ENCODE peak calls at places on chromosomes 6 and 20, in six cellular contexts. X is suprapubic skin; P is CD8-positive, alpha-beta T cell; N is keratinocyte; K is right cardiac atrium; H is uterus. Y is an unnamed sample. For H3K27me3 and H3K9me3, the result is how much of the 10 kb centered on the place peaks cover.

GRCh38 chr6:53984163-53984562 is 127.1 kb upstream of the MLIP start:
- DNase-seq in X (no peak), P (no peak), H (no peak), N (peak), K (no peak), Y (no peak)

GRCh38 chr6:81909981-81910910 is 157.8 kb upstream of the TENT5A start:
- DNase-seq in P (no peak), N (no peak), X (no peak), H (no peak), K (no peak), Y (no peak)

GRCh38 chr6:169452117-169452868 is 198.6 kb upstream of the THBS2 start:
- DNase-seq in P (no peak), X (peak), H (peak), N (no peak), K (peak), Y (peak)

GRCh38 chr6:37244430-37245310 is 12.9 kb upstream of the TBC1D22B start:
- DNase-seq in N (peak), P (no peak), H (peak), K (peak), X (peak), Y (peak)

GRCh38 chr20:1204547-1204946 is 1.3 kb downstream of the C20orf202 start:
- DNase-seq in N (no peak), H (no peak), P (no peak), X (no peak), K (no peak), Y (peak)

GRCh38 chr6:131628726-131629125 is 684 bp upstream of the MED23 start:
- DNase-seq in X (no peak), P (no peak), N (no peak), H (no peak), K (no peak), Y (no peak)

GRCh38 chr6:47780510-47781356 is 1.1 kb upstream of the OPN5 start:
- DNase-seq in P (no peak), H (no peak), N (no peak), K (no peak), X (no peak), Y (no peak)

GRCh38 chr20:41889125-41889870 is 271.1 kb upstream of the CHD6 start:
- DNase-seq in K (no peak), H (no peak), N (no peak), P (no peak), X (no peak), Y (no peak)

GRCh38 chr6:79544939-79545450 is 7.8 kb upstream of the LCA5 start:
- DNase-seq in H (peak), N (peak), P (no peak), K (peak), X (peak), Y (peak)

GRCh38 chr6:52410979-52411378 is 9.2 kb upstream of the EFHC1 start:
- DNase-seq in N (no peak), K (no peak), P (no peak), X (no peak), H (no peak), Y (no peak)

GRCh38 chr20:29689411-29690225 is 1567.8 kb upstream of the DEFB115 start:
- DNase-seq in P (peak), K (peak), X (no peak), H (no peak), N (no peak), Y (peak)

GRCh38 chr20:46332373-46333135 is 24.3 kb upstream of the CDH22 start:
- DNase-seq in P (no peak), N (no peak), K (no peak), H (no peak), X (no peak), Y (no peak)

GRCh38 chr6:27532820-27533538 is 60.1 kb upstream of the ZNF184 start:
- DNase-seq in N (no peak), K (no peak), P (no peak), X (no peak), H (no peak), Y (no peak)

GRCh38 chr6:25026723-25027122 is 91.0 kb upstream of the RIPOR2 start:
- DNase-seq in P (no peak), X (no peak), K (no peak), N (no peak), H (no peak), Y (no peak)

GRCh38 chr6:11770546-11771466 is 7.8 kb downstream of the ADTRP start:
- DNase-seq in P (no peak), H (peak), K (peak), N (peak), X (peak), Y (peak)

GRCh38 chr20:8062781-8063180 is 43.2 kb upstream of the TMX4 start:
- DNase-seq in P (no peak), H (no peak), K (no peak), N (no peak), X (no peak), Y (no peak)

GRCh38 chr20:17843246-17844132 is 125.1 kb downstream of the SNX5 start:
- DNase-seq in P (peak), K (peak), H (peak), N (no peak), X (no peak), Y (peak)

GRCh38 chr6:36382976-36383375 is 4.5 kb downstream of the ETV7 start:
- DNase-seq in P (no peak), K (no peak), X (peak), N (no peak), H (no peak), Y (no peak)

GRCh38 chr6:150971230-150971629 is 105.7 kb downstream of the MTHFD1L start:
- DNase-seq in H (no peak), K (no peak), N (no peak), P (no peak), X (no peak), Y (no peak)

GRCh38 chr6:73774311-73774766 is 78.3 kb downstream of the CD109 start:
- DNase-seq in P (no peak), K (peak), N (no peak), H (peak), X (no peak), Y (peak)

GRCh38 chr20:17625246-17626051 is 55.6 kb downstream of the DSTN start:
- DNase-seq in N (no peak), X (peak), P (no peak), K (peak), H (peak), Y (peak)

GRCh38 chr20:17227199-17227535 is 327 bp downstream of the PCSK2 start:
- DNase-seq in X (no peak), P (no peak), N (no peak), K (peak), H (no peak), Y (no peak)

GRCh38 chr6:33740204-33740608 is 6.5 kb downstream of the IP6K3 start:
- DNase-seq in K (no peak), H (no peak), N (no peak), P (no peak), X (no peak), Y (peak)

GRCh38 chr20:24033151-24033550 is 44.6 kb upstream of the GGTLC1 start:
- DNase-seq in X (no peak), H (no peak), N (no peak), K (no peak), P (no peak), Y (no peak)

GRCh38 chr6:136037885-136038460 is 186.5 kb downstream of the PDE7B start:
- DNase-seq in P (no peak), H (peak), K (peak), N (no peak), X (no peak), Y (peak)

GRCh38 chr6:75349262-75349984 is 64.8 kb upstream of the TMEM30A start:
- DNase-seq in X (no peak), P (no peak), H (peak), K (peak), N (no peak), Y (peak)

GRCh38 chr6:78243519-78243918 is 590.7 kb downstream of the MEI4 start:
- DNase-seq in X (no peak), P (no peak), K (no peak), N (no peak), H (no peak), Y (no peak)

GRCh38 chr20:46272389-46273047 is 35.8 kb downstream of the CDH22 start:
- DNase-seq in N (no peak), H (no peak), P (no peak), K (no peak), X (no peak), Y (no peak)

GRCh38 chr6:36912583-36912982 is 26.8 kb downstream of the C6orf89 start:
- DNase-seq in K (no peak), P (peak), X (no peak), N (peak), H (no peak), Y (no peak)

GRCh38 chr6:170114187-170114945 is 176.5 kb downstream of the DLL1 start:
- DNase-seq in X (peak), N (no peak), P (no peak), H (no peak), K (no peak), Y (no peak)

GRCh38 chr20:58851969-58852458 is 502 bp upstream of the GNAS start:
- DNase-seq in X (no peak), N (no peak), P (no peak), K (no peak), H (no peak), Y (no peak)

GRCh38 chr6:27290850-27291208 is 21.2 kb downstream of the POM121L2 start:
- DNase-seq in N (no peak), H (no peak), K (no peak), X (no peak), P (no peak), Y (no peak)

GRCh38 chr6:38708483-38708882 is 5.5 kb upstream of the GLO1 start:
- DNase-seq in K (no peak), X (no peak), P (no peak), N (no peak), H (no peak), Y (no peak)

GRCh38 chr6:38715016-38715809 is at the start of gene DNAH8:
- DNase-seq in X (no peak), H (no peak), K (peak), N (no peak), P (no peak), Y (no peak)

GRCh38 chr6:38716825-38717224 is 1.7 kb downstream of the DNAH8 start:
- DNase-seq in P (no peak), K (no peak), N (no peak), X (no peak), H (no peak), Y (no peak)

GRCh38 chr6:38714239-38715015 is 684 bp upstream of the DNAH8 start:
- DNase-seq in K (no peak), N (no peak), X (no peak), P (no peak), H (no peak), Y (no peak)

DNA sequence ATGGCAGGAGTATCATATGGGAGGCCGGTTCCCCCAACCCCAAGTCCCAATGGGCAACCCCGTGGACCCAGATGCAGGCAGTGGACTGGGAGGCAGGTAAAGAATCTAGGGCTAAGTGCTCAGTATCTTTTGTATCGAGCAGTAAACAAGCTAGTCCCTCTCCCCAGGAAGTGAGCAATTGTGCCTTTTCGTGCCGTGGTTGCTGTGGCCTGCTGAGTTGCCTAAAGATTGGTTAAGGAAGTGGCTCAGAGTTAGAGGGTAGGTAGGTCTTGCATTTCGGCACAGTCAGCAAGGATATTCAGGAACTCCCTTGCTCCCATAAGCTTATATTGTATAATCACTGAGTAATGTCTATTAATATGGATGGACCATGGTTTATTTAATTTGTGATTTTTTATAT is 1.3 kb upstream of the DNAH8 start:
- DNase-seq in N (no peak), K (no peak), H (no peak), P (peak), X (no peak), Y (no peak)
- H3K27me3 ChIP-seq in N (under half), K (under half), H (under half), P (under half), X (under half), Y (half or more)

DNA sequence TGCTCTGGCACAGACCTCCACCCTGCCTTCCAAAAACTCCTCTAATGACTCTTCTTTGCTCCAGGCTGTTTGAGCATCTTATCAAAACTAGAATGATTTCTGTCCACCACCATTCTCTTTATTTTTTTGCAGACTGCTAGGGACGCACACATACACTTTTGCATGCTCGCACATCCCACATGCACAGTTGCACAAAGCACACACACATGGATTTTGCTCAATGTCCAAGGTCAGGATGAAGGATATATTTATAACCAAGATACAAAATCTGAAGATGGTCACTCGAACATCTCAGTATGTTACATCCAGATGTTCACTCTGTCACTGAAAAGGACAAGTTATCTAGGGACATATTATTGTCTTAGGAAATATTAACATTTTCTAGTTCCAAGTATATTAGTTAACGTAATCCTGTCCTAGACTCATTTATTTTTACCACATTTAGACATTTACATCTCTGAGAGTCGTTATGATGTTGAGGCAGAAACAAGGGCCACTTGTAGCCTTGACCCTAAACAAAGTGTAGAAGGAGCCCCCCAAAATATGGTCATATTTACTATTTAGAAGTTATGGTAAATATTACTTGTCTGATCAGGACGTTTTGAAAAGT is 3.4 kb upstream of the SIM1 start:
- DNase-seq in P (no peak), X (no peak), N (no peak), H (no peak), K (no peak), Y (no peak)
- H3K9me3 ChIP-seq in P (under half), X (under half), N (under half), H (under half), K (under half), Y (under half)

DNA sequence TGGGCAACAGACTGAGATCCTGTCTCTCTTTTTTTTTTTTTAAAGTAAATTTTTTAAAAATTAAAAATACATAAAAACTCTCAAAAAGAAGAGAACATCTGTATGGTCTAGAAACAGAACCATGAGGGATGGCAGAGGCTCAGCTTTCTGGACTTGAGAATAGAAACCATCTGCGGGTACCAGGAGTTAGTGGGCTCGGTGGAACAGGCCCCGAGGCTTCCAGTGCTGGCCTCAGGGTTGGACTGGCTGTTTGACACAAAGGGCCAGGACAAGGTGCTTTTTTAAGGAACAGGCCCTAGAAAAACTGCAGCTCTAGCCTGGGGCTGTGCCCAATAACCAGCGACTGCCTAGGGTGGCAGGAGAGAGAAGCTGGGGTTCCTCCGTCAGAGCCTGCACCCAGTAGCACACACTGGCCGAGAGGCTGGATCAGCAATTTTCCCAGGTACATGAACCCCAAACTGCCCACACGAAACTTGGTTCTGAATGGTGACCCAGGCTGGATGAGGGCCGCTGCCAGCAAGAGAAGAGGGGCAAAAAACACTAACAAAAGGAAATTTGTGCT is 131.0 kb upstream of the OLIG3 start:
- DNase-seq in K (no peak), X (no peak), H (no peak), P (no peak), N (no peak), Y (no peak)
- H3K4me3 ChIP-seq in K (no peak), X (no peak), H (no peak), P (no peak), N (no peak), Y (no peak)

DNA sequence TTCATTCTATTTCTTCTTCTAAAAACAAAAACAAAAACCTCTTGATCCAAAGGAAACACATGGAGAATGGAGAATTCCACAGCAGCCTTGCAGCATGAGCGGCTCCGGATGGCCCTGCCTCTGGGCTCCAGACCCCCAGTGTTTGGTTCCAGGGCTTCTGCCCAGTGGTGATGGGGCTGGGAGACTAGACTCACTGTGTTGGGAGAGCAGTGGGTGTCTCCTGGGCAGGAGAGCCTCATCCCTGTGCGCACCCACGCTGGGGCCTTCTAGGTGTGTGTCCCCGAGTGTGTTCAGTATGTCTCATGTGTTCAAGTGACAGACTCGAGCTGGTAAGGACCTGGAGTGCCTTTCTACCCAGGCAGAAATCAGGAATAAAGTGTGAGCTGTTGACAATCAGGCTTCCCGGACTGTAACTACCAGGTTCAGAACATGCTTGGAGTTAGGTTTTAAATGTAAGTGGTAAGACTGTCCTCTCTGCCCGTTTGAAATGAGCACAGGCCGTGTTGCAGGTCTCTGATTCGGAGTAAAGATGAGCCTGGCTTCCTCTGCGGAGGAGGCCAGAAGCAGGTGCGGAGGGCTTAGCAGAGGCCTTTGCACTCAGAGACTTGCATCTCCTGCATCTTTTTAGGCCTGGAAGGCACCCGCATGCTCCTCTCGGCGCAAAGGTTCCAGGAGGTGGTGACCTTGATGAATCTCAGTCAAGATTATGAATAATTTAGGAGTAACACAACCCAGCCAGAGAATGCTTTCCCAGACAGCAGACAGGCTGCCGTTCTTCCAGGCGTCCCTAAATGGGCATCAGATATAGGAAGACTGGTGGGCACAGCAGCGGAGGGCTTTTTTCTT is 253.6 kb downstream of the CDH26 start:
- DNase-seq in H (no peak), K (no peak), P (no peak), X (no peak), N (no peak), Y (no peak)
- H3K27me3 ChIP-seq in H (under half), K (under half), P (under half), X (under half), N (under half), Y (under half)

GRCh38 chr6:28775405-28776129 is 148.2 kb downstream of the TRIM27 start:
- DNase-seq in N (no peak), H (no peak), P (no peak), K (no peak), X (no peak), Y (no peak)
- H3K9me3 ChIP-seq in N (under half), H (under half), P (under half), K (under half), X (under half), Y (under half)

DNA sequence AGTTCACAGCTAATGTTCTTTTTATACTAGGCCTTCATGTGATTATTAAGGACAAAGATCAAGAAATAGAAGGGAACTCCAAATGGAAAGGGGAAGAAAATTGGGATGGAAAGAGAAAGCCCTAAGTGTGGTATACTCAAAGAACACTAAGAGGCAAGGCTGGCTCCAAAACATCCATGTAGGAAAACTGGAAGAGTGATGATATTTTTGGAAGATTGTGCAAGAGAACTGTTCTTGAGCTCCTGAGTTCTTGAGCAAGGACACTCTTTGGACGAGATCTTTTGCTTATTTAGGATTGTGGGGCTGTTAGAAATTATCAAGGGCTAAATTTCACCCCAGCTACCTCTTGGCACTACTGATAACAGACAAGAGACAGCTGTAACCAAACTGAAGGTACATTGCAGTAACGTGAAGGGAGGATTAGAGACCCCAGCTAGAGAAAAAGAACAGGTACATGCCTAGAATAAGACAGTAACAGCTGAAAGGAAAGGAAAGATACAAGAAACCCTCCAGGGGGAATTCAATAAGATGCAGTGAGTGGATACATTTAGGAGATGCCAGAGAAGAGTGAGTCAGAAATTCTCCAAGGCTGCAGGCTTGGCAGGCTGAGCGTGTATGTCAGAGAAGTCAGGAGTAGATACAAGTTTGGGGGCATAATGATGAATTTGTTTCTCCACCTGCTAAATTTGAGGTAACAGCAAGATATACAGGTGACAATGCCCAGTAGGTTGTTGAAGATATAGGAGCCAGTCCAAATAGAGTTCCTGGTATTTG is 69.7 kb downstream of the CBLN4 start:
- DNase-seq in X (no peak), P (no peak), N (no peak), H (no peak), K (no peak), Y (no peak)
- H3K4me3 ChIP-seq in X (no peak), P (no peak), N (no peak), H (no peak), K (no peak), Y (no peak)

GRCh38 chr6:147438758-147439528 is 69.5 kb upstream of the SAMD5 start:
- DNase-seq in K (no peak), H (no peak), P (no peak), N (no peak), X (no peak), Y (no peak)
- H3K27me3 ChIP-seq in K (under half), H (under half), P (under half), N (under half), X (under half), Y (under half)

Y was measured in left ventricle myocardium inferior.